ENCODE peak calls at places on chromosomes 11 and 22, in five cellular contexts. L, G, M, T and D are unnamed samples.
A peak's percentile ranks its signal among the peaks of the same experiment; 100 is the strongest.

GRCh38 chr22:23225724-23226496 is 45.6 kb downstream of the BCR start:
- DNase-seq in L (peak; percentile 64), G (no peak), M (peak; percentile 32), T (peak; percentile 61), D (peak; percentile 57)

GRCh38 chr11:102560555-102561011 is 30.0 kb upstream of the MMP7 start:
- DNase-seq in L (no peak), G (no peak), M (no peak), T (no peak), D (no peak)

GRCh38 chr11:124884340-124884739 is 13.3 kb downstream of the ROBO4 start:
- DNase-seq in L (no peak), G (no peak), M (no peak), T (no peak), D (no peak)

GRCh38 chr11:78653294-78653909 is 78.7 kb upstream of the NARS2 start:
- DNase-seq in L (no peak), G (no peak), M (no peak), T (no peak), D (no peak)

GRCh38 chr11:85316967-85317366 is 310.2 kb downstream of the DLG2 start:
- DNase-seq in L (peak; percentile 3), G (no peak), M (no peak), T (peak; percentile 52), D (no peak)

GRCh38 chr11:96084610-96085348 is 160.9 kb upstream of the MTMR2 start:
- DNase-seq in L (no peak), G (no peak), M (peak; percentile 31), T (no peak), D (no peak)

GRCh38 chr11:4647795-4648194 is 4.0 kb downstream of the OR51E1 start:
- DNase-seq in L (no peak), G (no peak), M (no peak), T (no peak), D (no peak)

GRCh38 chr11:17594686-17595192 is 47.7 kb downstream of the OTOG start:
- DNase-seq in L (no peak), G (no peak), M (no peak), T (no peak), D (no peak)

GRCh38 chr11:67281552-67282150 is 7.5 kb upstream of the ANKRD13D start:
- DNase-seq in L (no peak), G (no peak), M (no peak), T (peak; percentile 46), D (peak; percentile 14)

GRCh38 chr11:113255096-113255495 is 59.3 kb upstream of the TTC12 start:
- DNase-seq in L (no peak), G (no peak), M (no peak), T (no peak), D (no peak)

GRCh38 chr11:66335531-66336233 is 552 bp downstream of the RIN1 start:
- DNase-seq in L (no peak), G (no peak), M (no peak), T (no peak), D (peak; percentile 21)

GRCh38 chr11:1226981-1227550 is 4.2 kb downstream of the MUC5B start:
- DNase-seq in L (peak; percentile 6), G (peak; percentile 49), M (peak; percentile 0), T (no peak), D (no peak)

GRCh38 chr22:50731811-50732624 is 6.0 kb upstream of the ACR start:
- DNase-seq in L (peak; percentile 53), G (peak; percentile 74), M (peak; percentile 72), T (peak; percentile 68), D (peak; percentile 64)

GRCh38 chr11:46808804-46809431 is 37.2 kb downstream of the CKAP5 start:
- DNase-seq in L (no peak), G (peak; percentile 14), M (no peak), T (no peak), D (no peak)

GRCh38 chr11:120424185-120424969 is 87.2 kb upstream of the GRIK4 start:
- DNase-seq in L (peak; percentile 8), G (no peak), M (no peak), T (no peak), D (no peak)

GRCh38 chr11:17575431-17576425 is 28.7 kb downstream of the OTOG start:
- DNase-seq in L (no peak), G (no peak), M (no peak), T (no peak), D (no peak)

GRCh38 chr11:65546217-65546958 is 11.8 kb downstream of the LTBP3 start:
- DNase-seq in L (peak; percentile 99), G (peak; percentile 94), M (peak; percentile 98), T (peak; percentile 99), D (peak; percentile 100)

GRCh38 chr11:61571869-61572268 is 9.0 kb downstream of the SYT7 start:
- DNase-seq in L (no peak), G (no peak), M (no peak), T (no peak), D (no peak)

GRCh38 chr22:25534724-25535123 is 29.8 kb upstream of the GRK3 start:
- DNase-seq in L (no peak), G (no peak), M (no peak), T (no peak), D (no peak)

GRCh38 chr11:68598816-68599653 is 85.3 kb upstream of the GAL start:
- DNase-seq in L (no peak), G (no peak), M (no peak), T (no peak), D (no peak)

GRCh38 chr22:46460835-46461234 is 76.6 kb downstream of the CELSR1 start:
- DNase-seq in L (no peak), G (no peak), M (no peak), T (no peak), D (no peak)

GRCh38 chr22:43883719-43884415 is 7.9 kb downstream of the PNPLA5 start:
- DNase-seq in L (no peak), G (no peak), M (no peak), T (no peak), D (no peak)

GRCh38 chr11:132228756-132229325 is 858.4 kb downstream of the NTM start:
- DNase-seq in L (no peak), G (no peak), M (no peak), T (no peak), D (no peak)

GRCh38 chr22:48758021-48758561 is 1069.6 kb downstream of the BRD1 start:
- DNase-seq in L (no peak), G (no peak), M (no peak), T (peak; percentile 39), D (no peak)

GRCh38 chr11:129791515-129791914 is 24.1 kb upstream of the TMEM45B start:
- DNase-seq in L (no peak), G (no peak), M (no peak), T (no peak), D (no peak)

GRCh38 chr11:99368579-99368978 is 347.8 kb downstream of the CNTN5 start:
- DNase-seq in L (no peak), G (no peak), M (no peak), T (no peak), D (no peak)

GRCh38 chr11:13043912-13044628 is 35.0 kb downstream of the RASSF10 start:
- DNase-seq in L (peak; percentile 37), G (no peak), M (no peak), T (no peak), D (no peak)

GRCh38 chr11:75785187-75785586 is 16.6 kb downstream of the DGAT2 start:
- DNase-seq in L (no peak), G (no peak), M (no peak), T (no peak), D (no peak)

GRCh38 chr22:44410396-44411056 is 87.5 kb downstream of the RTL6 start:
- DNase-seq in L (no peak), G (no peak), M (no peak), T (no peak), D (no peak)

GRCh38 chr11:842370-843002 is at the start of the genes POLR2L and TSPAN4:
- DNase-seq in L (peak; percentile 93), G (peak; percentile 85), M (peak; percentile 93), T (peak; percentile 94), D (peak; percentile 92)

GRCh38 chr11:45665933-45666647 is 668 bp upstream of the CHST1 start:
- DNase-seq in L (no peak), G (no peak), M (peak; percentile 8), T (no peak), D (no peak)

GRCh38 chr22:38941488-38941987 is 15.9 kb upstream of the APOBEC3A start:
- DNase-seq in L (no peak), G (no peak), M (peak; percentile 86), T (peak; percentile 44), D (peak; percentile 16)

GRCh38 chr11:2961080-2961479 is 31.0 kb downstream of the NAP1L4 start:
- DNase-seq in L (no peak), G (no peak), M (no peak), T (no peak), D (no peak)

GRCh38 chr11:64268028-64268686 is 16.3 kb downstream of the BAD start:
- DNase-seq in L (no peak), G (no peak), M (no peak), T (no peak), D (no peak)

GRCh38 chr22:41380993-41381328 is 781 bp upstream of the TEF start:
- DNase-seq in L (peak; percentile 71), G (no peak), M (no peak), T (no peak), D (no peak)

GRCh38 chr22:43166132-43166930 is 15.0 kb downstream of the TSPO start:
- DNase-seq in L (no peak), G (no peak), M (no peak), T (no peak), D (no peak)

GRCh38 chr11:101034076-101034475 is 95.5 kb downstream of the PGR start:
- DNase-seq in L (peak; percentile 4), G (no peak), M (no peak), T (no peak), D (no peak)

GRCh38 chr22:45441158-45441557 is 27.7 kb downstream of the RIBC2 start:
- DNase-seq in L (peak; percentile 68), G (peak; percentile 61), M (peak; percentile 48), T (peak; percentile 65), D (peak; percentile 38)

GRCh38 chr22:38950527-38951111 is 6.8 kb upstream of the APOBEC3A start:
- DNase-seq in L (no peak), G (no peak), M (no peak), T (no peak), D (no peak)